ENCODE peak calls at places on chromosome 16, in six cellular contexts. T is H1, I is GM23248, D is mammary epithelial cell, Y is K562, C is neuronal stem cell. N is an unnamed sample. For H3K36me3, the result is how much of the 10 kb centered on the place peaks cover.

GRCh38 chr16:6694636-6695035 is 638.0 kb upstream of the RBFOX1 start:
- DNase-seq in T (no peak), D (no peak), C (no peak), I (no peak), Y (no peak), N (no peak)

GRCh38 chr16:28499854-28500253 is 5.4 kb downstream of the APOBR start:
- DNase-seq in Y (no peak), D (no peak), I (no peak), T (no peak), C (no peak), N (no peak)

GRCh38 chr16:22763655-22764054 is 50.3 kb upstream of the HS3ST2 start:
- DNase-seq in T (no peak), Y (no peak), D (no peak), C (no peak), I (no peak), N (no peak)

GRCh38 chr16:78893340-78893739 is 707.2 kb downstream of the MAF start:
- DNase-seq in I (no peak), C (no peak), D (no peak), Y (no peak), T (no peak), N (no peak)

GRCh38 chr16:8703693-8704092 is 29.3 kb downstream of the ABAT start:
- DNase-seq in I (no peak), T (no peak), D (no peak), C (no peak), Y (no peak), N (no peak)

GRCh38 chr16:57863434-57864160 is 61.3 kb upstream of the KIFC3 start:
- DNase-seq in I (peak), C (peak), Y (peak), D (peak), T (no peak), N (peak)

GRCh38 chr16:6206080-6206479 is 1108.5 kb upstream of the EEF2KMT start:
- DNase-seq in T (no peak), C (no peak), D (no peak), Y (no peak), I (no peak), N (no peak)

GRCh38 chr16:27109666-27110523 is 43.2 kb downstream of the C16orf82 start:
- DNase-seq in I (peak), C (peak), T (peak), Y (peak), D (peak), N (peak)

GRCh38 chr16:69465881-69466280 is 41.5 kb downstream of the CYB5B start:
- DNase-seq in T (no peak), Y (no peak), I (no peak), C (no peak), D (no peak), N (no peak)

GRCh38 chr16:50326835-50327465 is 41.8 kb downstream of the BRD7 start:
- DNase-seq in Y (peak), C (peak), D (peak), I (peak), T (peak), N (peak)

GRCh38 chr16:19831678-19832077 is 53.0 kb downstream of the GPRC5B start:
- DNase-seq in Y (no peak), C (no peak), T (no peak), D (peak), I (peak), N (peak)

GRCh38 chr16:88927010-88927409 is 50.0 kb downstream of the CBFA2T3 start:
- DNase-seq in C (no peak), Y (no peak), T (no peak), D (no peak), I (no peak), N (no peak)

GRCh38 chr16:58317608-58318152 is 22.9 kb upstream of the PRSS54 start:
- DNase-seq in Y (no peak), D (no peak), T (no peak), I (no peak), C (no peak), N (no peak)

GRCh38 chr16:17839272-17839671 is 368.5 kb upstream of the XYLT1 start:
- DNase-seq in Y (no peak), D (no peak), T (no peak), I (no peak), C (no peak), N (no peak)

GRCh38 chr16:7861891-7862585 is 529.4 kb downstream of the RBFOX1 start:
- DNase-seq in T (no peak), D (no peak), I (no peak), C (no peak), Y (no peak), N (no peak)

GRCh38 chr16:73356401-73357079 is 308.6 kb upstream of the ZFHX3 start:
- DNase-seq in T (no peak), I (no peak), Y (no peak), D (no peak), C (no peak), N (no peak)

GRCh38 chr16:51409001-51409675 is 258.1 kb upstream of the SALL1 start:
- DNase-seq in T (no peak), D (peak), Y (no peak), I (peak), C (no peak), N (no peak)

GRCh38 chr16:12094537-12095265 is 118.2 kb downstream of the SNX29 start:
- DNase-seq in I (no peak), C (no peak), Y (no peak), D (no peak), T (no peak), N (no peak)

GRCh38 chr16:12096828-12097522 is 120.4 kb downstream of the SNX29 start:
- DNase-seq in I (no peak), D (no peak), C (no peak), T (no peak), Y (no peak), N (no peak)

GRCh38 chr16:12096162-12096781 is 119.7 kb downstream of the SNX29 start:
- DNase-seq in I (peak), Y (no peak), C (no peak), T (no peak), D (no peak), N (no peak)

GRCh38 chr16:12093902-12094301 is 117.4 kb downstream of the SNX29 start:
- DNase-seq in T (no peak), C (no peak), D (no peak), I (no peak), Y (no peak), N (no peak)

GRCh38 chr16:12095275-12096161 is 119.0 kb downstream of the SNX29 start:
- DNase-seq in C (peak), D (peak), Y (peak), I (peak), T (peak), N (peak)
- H3K4me3 ChIP-seq in C (no peak), D (no peak), Y (no peak), I (peak), T (no peak), N (peak)

GRCh38 chr16:84931506-84931905 is 79.8 kb downstream of the ZDHHC7 start:
- DNase-seq in I (peak), D (no peak), Y (no peak), C (no peak), T (no peak), N (no peak)
- H3K9ac ChIP-seq in I (no peak), D (no peak), Y (no peak), C (no peak), T (no peak), N (no peak)

DNA sequence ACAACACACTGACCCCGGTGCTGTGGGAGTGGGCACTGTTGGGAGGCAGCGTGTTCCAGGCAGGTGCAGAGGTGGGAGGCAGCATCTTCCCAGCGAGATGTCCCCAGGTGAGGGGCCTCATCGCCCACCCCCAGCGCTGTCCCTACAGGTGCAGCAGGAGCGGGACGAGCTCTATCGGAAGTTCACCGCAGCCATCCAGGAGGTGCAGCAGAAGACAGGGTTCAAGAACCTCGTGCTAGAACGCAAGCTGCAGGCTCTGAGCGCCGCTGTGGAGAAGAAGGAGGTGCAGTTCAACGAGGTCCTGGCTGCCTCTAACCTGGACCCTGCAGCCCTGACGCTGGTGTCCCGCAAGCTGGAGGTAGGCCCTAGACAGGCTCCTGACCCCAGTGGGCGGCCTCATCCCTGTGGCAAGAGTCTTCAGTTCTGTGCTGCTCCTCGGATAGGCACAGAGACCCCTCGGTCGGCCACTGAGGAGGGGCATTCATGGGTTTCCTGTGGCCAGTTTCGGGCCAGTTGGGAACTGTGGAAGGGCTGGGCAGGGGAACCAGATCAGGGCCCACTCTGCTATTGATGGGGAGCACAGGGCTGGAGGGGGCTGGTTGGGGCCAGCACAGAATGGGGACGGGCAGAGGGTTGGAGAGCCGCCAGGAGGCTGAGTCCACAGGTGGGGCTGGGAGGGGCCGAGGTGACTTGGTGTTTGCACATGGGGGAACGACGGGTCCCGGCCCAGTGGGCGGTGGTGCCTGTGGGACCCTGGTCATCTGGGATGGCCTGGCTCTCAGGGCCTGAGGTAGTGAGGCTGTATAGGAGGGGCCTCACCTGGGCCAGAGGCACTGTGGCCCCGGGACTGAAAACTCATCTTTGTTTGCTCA is 21.1 kb upstream of the DBNDD1 start:
- DNase-seq in I (no peak), Y (no peak), T (no peak), C (no peak), D (no peak), N (no peak)
- H3K36me3 ChIP-seq in I (under half), Y (half or more), T (under half), C (under half), D (under half), N (half or more)

GRCh38 chr16:54288592-54289241 is 2.1 kb upstream of the IRX3 start:
- DNase-seq in D (no peak), Y (no peak), T (no peak), I (no peak), C (no peak), N (no peak)
- H3K4me3 ChIP-seq in D (no peak), Y (no peak), T (peak), I (no peak), C (no peak), N (no peak)

DNA sequence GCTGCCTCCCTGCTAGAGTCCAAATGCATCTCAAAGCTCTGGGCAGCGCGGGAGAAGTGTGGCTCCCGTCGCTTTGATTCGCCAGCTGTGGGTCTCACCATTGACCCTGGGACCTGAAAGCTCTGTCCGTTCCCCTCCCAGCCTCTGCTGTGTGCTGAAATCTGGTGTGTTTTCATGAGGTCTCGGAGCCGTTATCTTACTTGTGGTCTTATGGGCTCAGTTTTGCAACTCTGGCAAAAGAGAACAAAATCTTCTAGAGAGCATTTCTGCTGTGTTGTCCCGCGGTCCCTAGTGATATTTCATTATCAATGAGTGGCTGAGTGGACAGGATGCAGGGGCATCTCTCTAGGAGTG is 13.3 kb downstream of the CRISPLD2 start:
- DNase-seq in C (no peak), I (no peak), D (no peak), Y (no peak), T (no peak), N (no peak)
- H3K9ac ChIP-seq in C (no peak), I (peak), D (no peak), Y (no peak), T (no peak), N (peak)

GRCh38 chr16:67546761-67547422 is 15.4 kb upstream of the CTCF start:
- DNase-seq in I (peak), Y (peak), C (peak), D (peak), T (peak), N (peak)
- H3K36me3 ChIP-seq in I (under half), Y (under half), C (half or more), D (under half), T (under half), N (half or more)

GRCh38 chr16:67874147-67874771 is 1.4 kb downstream of the EDC4 start:
- DNase-seq in Y (no peak), D (no peak), C (no peak), I (peak), T (no peak), N (no peak)

GRCh38 chr16:67871256-67871655 is 1.6 kb upstream of the EDC4 start:
- DNase-seq in D (no peak), C (no peak), I (no peak), T (no peak), Y (no peak), N (no peak)

GRCh38 chr16:67872131-67872630 is 671 bp upstream of the EDC4 start:
- DNase-seq in T (no peak), D (no peak), Y (no peak), I (no peak), C (no peak), N (no peak)

GRCh38 chr16:67872631-67873434 is at the start of gene EDC4:
- DNase-seq in C (peak), T (peak), D (peak), I (peak), Y (peak), N (peak)

GRCh38 chr16:67873435-67874146 is 739 bp downstream of the EDC4 start:
- DNase-seq in Y (no peak), I (peak), D (peak), C (no peak), T (no peak), N (peak)
- H3K4me3 ChIP-seq in Y (peak), I (peak), D (peak), C (peak), T (peak), N (peak)